ENCODE peak calls at places on chromosomes 16 and 17, in ten cellular contexts. K is astrocyte, Y is MM.1S, J is H9, P is DND-41, A is PC-3, U is K562, X is endothelial cell of umbilical vein, Z is HCT116, W is H1. R is an unnamed sample.

GRCh38 chr16:27258241-27258734 is 10.3 kb downstream of the NSMCE1 start:
- DNase-seq in J (no peak), P (no peak), A (peak; percentile 54), Y (no peak), K (peak; percentile 60), X (peak; percentile 77), Z (no peak), U (no peak), W (no peak), R (peak; percentile 68)

GRCh38 chr17:5210853-5211252 is 19.2 kb upstream of the ZNF594 start:
- DNase-seq in U (no peak), A (no peak), X (no peak), W (no peak), J (no peak), Z (no peak), K (no peak), Y (no peak), P (no peak), R (no peak)

GRCh38 chr16:11431915-11432465 is 86.7 kb downstream of the RMI2 start:
- DNase-seq in W (no peak), U (no peak), Z (no peak), Y (no peak), X (no peak), J (no peak), K (no peak), A (no peak), P (no peak), R (no peak)

GRCh38 chr16:22898874-22899348 is 84.9 kb downstream of the HS3ST2 start:
- DNase-seq in Y (peak; percentile 68), K (peak; percentile 21), X (peak; percentile 74), U (peak; percentile 31), A (peak; percentile 55), J (peak; percentile 88), P (peak; percentile 66), Z (peak; percentile 19), W (peak; percentile 68), R (peak; percentile 65)

GRCh38 chr16:9797306-9797705 is 384.9 kb downstream of the GRIN2A start:
- DNase-seq in A (peak; percentile 74), Y (no peak), K (peak; percentile 82), J (no peak), U (no peak), Z (no peak), W (no peak), X (peak; percentile 78), P (no peak), R (no peak)

GRCh38 chr16:81521141-81521626 is 76.6 kb downstream of the CMIP start:
- DNase-seq in U (peak; percentile 41), Z (no peak), J (no peak), W (no peak), K (no peak), A (no peak), X (no peak), P (peak; percentile 64), Y (no peak), R (no peak)

GRCh38 chr17:81403671-81404534 is 8.6 kb downstream of the BAHCC1 start:
- DNase-seq in X (no peak), J (no peak), K (no peak), Z (no peak), W (no peak), P (no peak), A (no peak), U (no peak), Y (no peak), R (peak; percentile 68)

GRCh38 chr16:72876221-72876620 is 171.7 kb downstream of the ZFHX3 start:
- DNase-seq in X (peak; percentile 67), K (peak; percentile 94), A (no peak), J (no peak), U (no peak), Z (no peak), W (no peak), P (peak; percentile 85), Y (no peak), R (peak; percentile 96)

GRCh38 chr16:75497558-75497957 is 2.3 kb upstream of the CHST6 start:
- DNase-seq in U (no peak), Z (no peak), J (no peak), K (peak; percentile 36), P (no peak), A (no peak), X (no peak), W (no peak), Y (no peak), R (peak; percentile 36)

GRCh38 chr16:58177347-58177710 is 20.6 kb downstream of the CSNK2A2 start:
- DNase-seq in A (no peak), U (no peak), Y (no peak), Z (no peak), K (no peak), W (no peak), P (peak; percentile 75), J (no peak), X (no peak), R (no peak)

GRCh38 chr16:28477311-28477920 is 5.3 kb upstream of the NPIPB7 start:
- DNase-seq in Y (no peak), A (no peak), U (no peak), X (no peak), W (no peak), J (no peak), P (no peak), K (no peak), Z (no peak), R (no peak)
- H3K4me2 ChIP-seq in Y (no peak overlapping the region), A (no peak overlapping the region), U (no peak overlapping the region), X (no peak overlapping the region), W (no peak overlapping the region), J (no peak overlapping the region), P (no peak overlapping the region), K (no peak overlapping the region), Z (no peak overlapping the region), R (no peak overlapping the region)

GRCh38 chr17:48037924-48038323 is 327 bp upstream of the COPZ2 start:
- DNase-seq in Y (no peak), U (no peak), J (peak; percentile 66), P (no peak), Z (no peak), W (no peak), X (peak; percentile 13), K (no peak), A (no peak), R (no peak)

GRCh38 chr17:48037036-48037881 is at the start of gene COPZ2:
- DNase-seq in J (peak; percentile 69), W (no peak), U (no peak), P (no peak), Z (no peak), X (peak; percentile 51), K (no peak), Y (peak; percentile 49), A (no peak), R (peak; percentile 51)

GRCh38 chr17:48031966-48032365 is 5.6 kb downstream of the COPZ2 start:
- DNase-seq in X (no peak), Y (no peak), J (no peak), A (no peak), K (no peak), Z (no peak), P (no peak), U (no peak), W (no peak), R (no peak)

GRCh38 chr17:48038687-48039086 is 1.1 kb upstream of the COPZ2 start:
- DNase-seq in U (no peak), A (no peak), Y (no peak), P (no peak), K (no peak), Z (no peak), X (no peak), J (no peak), W (no peak), R (no peak)

DNA sequence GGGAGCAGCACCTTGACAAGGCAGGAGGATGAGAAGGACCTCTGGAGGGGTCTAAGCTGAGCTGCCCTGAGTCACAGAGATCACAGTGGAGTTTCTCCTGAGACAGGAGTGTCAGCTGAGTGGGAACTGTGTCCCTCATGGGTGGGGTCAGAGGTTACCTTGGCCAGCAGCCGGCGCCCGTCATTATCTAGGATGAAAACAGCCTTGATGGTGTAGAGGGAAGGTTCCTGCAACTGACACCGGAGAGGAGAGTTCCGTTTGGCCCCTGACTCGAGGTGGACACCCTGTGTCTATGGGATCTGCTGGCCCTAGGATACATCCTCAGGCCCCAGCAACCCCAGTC is 933 bp downstream of the COPZ2 start:
- DNase-seq in A (no peak), W (no peak), P (no peak), J (no peak), K (no peak), U (peak; percentile 58), X (no peak), Y (no peak), Z (no peak), R (no peak)
- H2AFZ ChIP-seq in A (no peak overlapping the region), W (no peak overlapping the region), P (no peak overlapping the region), J (no peak overlapping the region), K (peak overlapping the region; percentile 87), U (peak overlapping the region; percentile 6), X (peak overlapping the region; percentile 98), Y (no peak overlapping the region), Z (no peak overlapping the region), R (peak overlapping the region; percentile 16)

GRCh38 chr17:67210915-67211314 is 34.1 kb downstream of the HELZ start:
- DNase-seq in W (no peak), Y (no peak), X (no peak), U (no peak), P (no peak), J (no peak), K (no peak), A (no peak), Z (no peak), R (no peak)
- H4K20me1 ChIP-seq in W (no peaks in the 10 kb centered on the region), Y (no peaks in the 10 kb centered on the region), X (no peaks in the 10 kb centered on the region), U (no peaks in the 10 kb centered on the region), P (peaks cover 9% of the 10 kb centered on the region), J (no peaks in the 10 kb centered on the region), K (peaks cover 21% of the 10 kb centered on the region), A (no peaks in the 10 kb centered on the region), Z (no peaks in the 10 kb centered on the region), R (no peaks in the 10 kb centered on the region)

GRCh38 chr17:79562806-79563141 is 48.1 kb downstream of the RBFOX3 start:
- DNase-seq in P (no peak), A (no peak), W (no peak), K (no peak), J (no peak), Y (no peak), X (no peak), Z (no peak), U (no peak), R (no peak)
- H3K4me2 ChIP-seq in P (no peak overlapping the region), A (peak overlapping the region; percentile 22), W (no peak overlapping the region), K (no peak overlapping the region), J (no peak overlapping the region), Y (no peak overlapping the region), X (no peak overlapping the region), Z (peak overlapping the region; percentile 75), U (no peak overlapping the region), R (no peak overlapping the region)

GRCh38 chr17:3036800-3037199 is 26.6 kb downstream of the OR1D5 start:
- DNase-seq in Z (no peak), X (no peak), W (no peak), J (no peak), A (no peak), Y (no peak), U (no peak), P (no peak), K (no peak), R (no peak)
- H2AFZ ChIP-seq in Z (no peak overlapping the region), X (no peak overlapping the region), W (no peak overlapping the region), J (no peak overlapping the region), A (no peak overlapping the region), Y (no peak overlapping the region), U (no peak overlapping the region), P (no peak overlapping the region), K (no peak overlapping the region), R (no peak overlapping the region)

GRCh38 chr16:74100405-74101316 is 196.0 kb upstream of the PSMD7 start:
- DNase-seq in P (no peak), W (no peak), Z (no peak), U (no peak), Y (no peak), J (no peak), K (no peak), A (no peak), X (no peak), R (no peak)
- H4K20me1 ChIP-seq in P (no peaks in the 10 kb centered on the region), W (no peaks in the 10 kb centered on the region), Z (no peaks in the 10 kb centered on the region), U (no peaks in the 10 kb centered on the region), Y (no peaks in the 10 kb centered on the region), J (no peaks in the 10 kb centered on the region), K (no peaks in the 10 kb centered on the region), A (no peaks in the 10 kb centered on the region), X (no peaks in the 10 kb centered on the region), R (no peaks in the 10 kb centered on the region)